ENCODE peak calls at places on chromosomes 6 and 20, in eight cellular contexts. One of them, this sample, is unnamed. For H3K4me1, the result is how much of the 10 kb centered on the place peaks cover.

GRCh38 chr6:54308677-54309315 is 555 bp downstream of the TINAG start:
- DNase-seq in lung: no peak
- DNase-seq in prostate gland: no peak
- DNase-seq in A549: no peak
- DNase-seq in cardiac muscle cell: no peak
- DNase-seq in esophagus muscularis mucosa: no peak
- DNase-seq in left ventricle myocardium inferior: no peak
- DNase-seq in psoas muscle: no peak
- DNase-seq in this sample: no peak

GRCh38 chr6:1386310-1386709 is 3.1 kb upstream of the FOXF2 start:
- DNase-seq in lung: no peak
- DNase-seq in prostate gland: no peak
- DNase-seq in A549: no peak
- DNase-seq in cardiac muscle cell: no peak
- DNase-seq in esophagus muscularis mucosa: no peak
- DNase-seq in left ventricle myocardium inferior: no peak
- DNase-seq in psoas muscle: no peak
- DNase-seq in this sample: no peak

GRCh38 chr6:107340881-107341280 is 118.5 kb downstream of the PDSS2 start:
- DNase-seq in lung: no peak
- DNase-seq in prostate gland: no peak
- DNase-seq in A549: no peak
- DNase-seq in cardiac muscle cell: no peak
- DNase-seq in esophagus muscularis mucosa: no peak
- DNase-seq in left ventricle myocardium inferior: no peak
- DNase-seq in psoas muscle: no peak
- DNase-seq in this sample: no peak

GRCh38 chr6:25089442-25089841 is 153.7 kb upstream of the RIPOR2 start:
- DNase-seq in lung: no peak
- DNase-seq in prostate gland: no peak
- DNase-seq in A549: no peak
- DNase-seq in cardiac muscle cell: peak
- DNase-seq in esophagus muscularis mucosa: peak
- DNase-seq in left ventricle myocardium inferior: no peak
- DNase-seq in psoas muscle: no peak
- DNase-seq in this sample: peak

GRCh38 chr20:41177636-41178035 is 40.3 kb downstream of the PLCG1 start:
- DNase-seq in lung: peak
- DNase-seq in prostate gland: no peak
- DNase-seq in A549: peak
- DNase-seq in cardiac muscle cell: peak
- DNase-seq in esophagus muscularis mucosa: peak
- DNase-seq in left ventricle myocardium inferior: no peak
- DNase-seq in psoas muscle: peak
- DNase-seq in this sample: peak

GRCh38 chr6:37491830-37492208 is 7.9 kb downstream of the CCDC167 start:
- DNase-seq in lung: no peak
- DNase-seq in prostate gland: no peak
- DNase-seq in A549: no peak
- DNase-seq in cardiac muscle cell: no peak
- DNase-seq in esophagus muscularis mucosa: no peak
- DNase-seq in left ventricle myocardium inferior: no peak
- DNase-seq in psoas muscle: no peak
- DNase-seq in this sample: no peak

GRCh38 chr6:168699631-168700315 is 258.8 kb downstream of the SMOC2 start:
- DNase-seq in lung: no peak
- DNase-seq in prostate gland: peak
- DNase-seq in A549: no peak
- DNase-seq in cardiac muscle cell: no peak
- DNase-seq in esophagus muscularis mucosa: no peak
- DNase-seq in left ventricle myocardium inferior: peak
- DNase-seq in psoas muscle: peak
- DNase-seq in this sample: no peak

GRCh38 chr6:55040102-55040848 is 134.0 kb upstream of the HCRTR2 start:
- DNase-seq in lung: no peak
- DNase-seq in prostate gland: no peak
- DNase-seq in A549: no peak
- DNase-seq in cardiac muscle cell: peak
- DNase-seq in esophagus muscularis mucosa: no peak
- DNase-seq in left ventricle myocardium inferior: no peak
- DNase-seq in psoas muscle: no peak
- DNase-seq in this sample: peak

GRCh38 chr6:2739335-2739734 is 11.4 kb downstream of the MYLK4 start:
- DNase-seq in lung: no peak
- DNase-seq in prostate gland: no peak
- DNase-seq in A549: no peak
- DNase-seq in cardiac muscle cell: no peak
- DNase-seq in esophagus muscularis mucosa: no peak
- DNase-seq in left ventricle myocardium inferior: no peak
- DNase-seq in psoas muscle: no peak
- DNase-seq in this sample: peak

GRCh38 chr6:145247677-145248419 is 487.5 kb downstream of the EPM2A start:
- DNase-seq in lung: no peak
- DNase-seq in prostate gland: no peak
- DNase-seq in A549: peak
- DNase-seq in cardiac muscle cell: peak
- DNase-seq in esophagus muscularis mucosa: no peak
- DNase-seq in left ventricle myocardium inferior: no peak
- DNase-seq in psoas muscle: no peak
- DNase-seq in this sample: peak

GRCh38 chr20:6426287-6426891 is 303.6 kb upstream of the FERMT1 start:
- DNase-seq in lung: no peak
- DNase-seq in prostate gland: no peak
- DNase-seq in A549: no peak
- DNase-seq in cardiac muscle cell: no peak
- DNase-seq in esophagus muscularis mucosa: no peak
- DNase-seq in left ventricle myocardium inferior: no peak
- DNase-seq in psoas muscle: no peak
- DNase-seq in this sample: no peak

GRCh38 chr6:138227316-138227781 is 9.1 kb upstream of the PBOV1 start:
- DNase-seq in lung: peak
- DNase-seq in prostate gland: peak
- DNase-seq in A549: no peak
- DNase-seq in cardiac muscle cell: no peak
- DNase-seq in esophagus muscularis mucosa: no peak
- DNase-seq in left ventricle myocardium inferior: no peak
- DNase-seq in psoas muscle: no peak
- DNase-seq in this sample: no peak

GRCh38 chr6:33761922-33762629 is 15.4 kb upstream of the IP6K3 start:
- DNase-seq in lung: peak
- DNase-seq in prostate gland: peak
- DNase-seq in A549: peak
- DNase-seq in cardiac muscle cell: peak
- DNase-seq in esophagus muscularis mucosa: no peak
- DNase-seq in left ventricle myocardium inferior: peak
- DNase-seq in psoas muscle: peak
- DNase-seq in this sample: no peak

DNA sequence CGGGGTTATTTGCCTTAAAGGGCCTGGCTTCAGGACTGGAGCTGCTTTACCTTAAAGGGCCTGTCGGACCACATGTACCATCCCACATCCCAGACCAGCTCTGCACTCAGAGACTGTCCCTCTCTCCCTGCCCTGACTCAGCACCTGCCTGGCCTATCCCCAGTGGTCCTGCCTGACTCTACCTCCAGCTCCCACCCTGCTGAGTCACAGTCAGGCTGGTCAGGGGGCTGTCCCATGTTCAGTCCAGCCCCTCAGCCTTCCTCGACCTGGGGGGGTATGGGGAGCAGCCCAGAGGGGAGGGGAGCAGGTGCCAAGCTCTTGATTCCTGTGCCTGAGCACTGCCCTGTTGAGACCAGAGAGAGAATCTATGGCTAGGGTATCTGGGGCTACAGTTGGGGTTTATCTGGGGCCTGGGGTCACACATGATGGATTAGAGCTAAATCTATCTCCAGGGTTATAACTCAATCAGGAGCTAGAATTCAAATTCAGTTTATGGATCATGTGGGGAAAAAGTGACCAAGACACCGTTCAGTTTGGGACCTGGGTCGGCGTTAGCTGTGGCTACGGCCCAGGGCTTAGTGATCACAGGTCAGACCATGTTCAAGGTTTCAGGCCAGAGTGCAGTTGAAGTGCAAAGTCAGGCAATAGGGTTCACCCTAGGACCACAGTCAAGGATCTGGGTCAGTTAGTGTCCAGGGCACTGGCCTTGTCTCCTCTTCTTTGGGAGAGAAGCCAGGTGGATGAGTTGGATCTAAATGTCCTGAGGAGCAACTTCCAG is 9.4 kb upstream of the TRIB3 start:
- DNase-seq in lung: no peak
- DNase-seq in prostate gland: no peak
- DNase-seq in A549: no peak
- DNase-seq in cardiac muscle cell: no peak
- DNase-seq in esophagus muscularis mucosa: no peak
- DNase-seq in left ventricle myocardium inferior: no peak
- DNase-seq in psoas muscle: no peak
- DNase-seq in this sample: no peak
- H3K27ac ChIP-seq in lung: peak
- H3K27ac ChIP-seq in prostate gland: peak
- H3K27ac ChIP-seq in A549: peak
- H3K27ac ChIP-seq in cardiac muscle cell: no peak
- H3K27ac ChIP-seq in esophagus muscularis mucosa: no peak
- H3K27ac ChIP-seq in left ventricle myocardium inferior: peak
- H3K27ac ChIP-seq in psoas muscle: peak
- H3K27ac ChIP-seq in this sample: peak

DNA sequence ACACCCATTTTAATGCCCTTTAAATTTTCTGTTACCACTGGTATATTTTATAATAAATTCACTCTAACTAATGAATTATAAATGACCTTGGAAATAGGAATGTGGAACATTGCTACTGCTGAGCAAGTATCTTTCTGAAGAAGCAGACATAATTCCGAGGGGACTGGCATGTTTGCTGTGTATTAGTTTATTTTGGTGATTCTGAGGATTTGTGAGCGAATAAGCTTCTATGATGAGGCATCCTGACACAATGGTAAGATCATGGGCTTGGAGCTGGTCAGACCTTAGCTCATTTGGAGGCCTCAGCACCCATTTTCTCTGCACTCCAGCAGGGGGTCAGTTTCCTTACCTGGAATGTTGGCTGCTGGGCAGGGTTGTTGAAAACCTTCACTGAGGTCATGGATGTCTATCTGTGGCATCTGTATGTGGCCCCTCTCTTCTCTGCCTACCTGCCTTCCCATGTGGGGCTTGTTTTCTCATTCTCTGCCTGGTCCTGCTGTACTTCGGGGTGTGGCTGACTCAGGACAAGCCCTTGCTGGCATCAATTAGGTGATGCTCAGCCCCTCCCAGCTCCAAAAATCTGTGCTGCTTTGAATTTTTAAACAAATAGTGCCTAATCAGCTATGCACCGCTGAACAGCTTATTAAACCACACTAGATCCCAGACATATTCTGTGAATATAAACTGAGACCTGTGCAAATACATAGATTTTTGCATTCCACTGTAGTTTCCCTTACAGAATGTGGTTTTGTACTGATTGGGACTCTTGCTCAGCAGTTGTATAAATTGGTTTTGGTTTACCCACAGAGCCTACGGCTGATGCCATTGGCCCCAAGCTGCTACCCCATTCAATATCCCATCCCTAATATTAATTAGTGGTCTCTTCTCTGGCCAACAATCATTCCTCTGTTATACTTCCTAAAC is 10.7 kb downstream of the ARID1B start:
- DNase-seq in lung: no peak
- DNase-seq in prostate gland: no peak
- DNase-seq in A549: no peak
- DNase-seq in cardiac muscle cell: no peak
- DNase-seq in esophagus muscularis mucosa: no peak
- DNase-seq in left ventricle myocardium inferior: no peak
- DNase-seq in psoas muscle: no peak
- DNase-seq in this sample: no peak
- H3K4me1 ChIP-seq in lung: under half
- H3K4me1 ChIP-seq in prostate gland: under half
- H3K4me1 ChIP-seq in A549: under half
- H3K4me1 ChIP-seq in cardiac muscle cell: half or more
- H3K4me1 ChIP-seq in esophagus muscularis mucosa: half or more
- H3K4me1 ChIP-seq in left ventricle myocardium inferior: half or more
- H3K4me1 ChIP-seq in psoas muscle: half or more
- H3K4me1 ChIP-seq in this sample: under half

DNA sequence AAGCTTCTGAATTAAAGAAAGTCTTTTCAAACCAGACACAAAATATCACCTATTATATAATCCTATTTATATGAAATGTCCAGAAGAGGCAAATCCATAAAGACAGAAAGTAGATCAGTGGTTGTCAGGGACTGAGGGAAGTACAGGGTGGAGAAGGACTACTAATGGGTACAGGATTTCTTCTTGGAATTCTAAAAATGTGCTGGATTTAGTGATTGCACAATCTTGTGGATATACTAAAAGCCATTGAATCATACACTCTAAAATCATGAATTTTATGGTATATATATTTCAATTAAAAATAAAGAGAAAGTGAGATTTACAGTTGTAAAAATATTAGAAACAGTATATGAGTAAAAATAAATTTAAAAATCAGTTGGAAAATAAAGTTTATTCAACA is 18.7 kb upstream of the MC3R start:
- DNase-seq in lung: no peak
- DNase-seq in prostate gland: no peak
- DNase-seq in A549: no peak
- DNase-seq in cardiac muscle cell: no peak
- DNase-seq in esophagus muscularis mucosa: no peak
- DNase-seq in left ventricle myocardium inferior: no peak
- DNase-seq in psoas muscle: no peak
- DNase-seq in this sample: no peak
- H3K27ac ChIP-seq in lung: no peak
- H3K27ac ChIP-seq in prostate gland: no peak
- H3K27ac ChIP-seq in A549: no peak
- H3K27ac ChIP-seq in cardiac muscle cell: no peak
- H3K27ac ChIP-seq in esophagus muscularis mucosa: no peak
- H3K27ac ChIP-seq in left ventricle myocardium inferior: no peak
- H3K27ac ChIP-seq in psoas muscle: no peak
- H3K27ac ChIP-seq in this sample: no peak

GRCh38 chr6:73233048-73233447 is 7.8 kb upstream of the KHDC1L start:
- DNase-seq in lung: no peak
- DNase-seq in prostate gland: no peak
- DNase-seq in A549: no peak
- DNase-seq in cardiac muscle cell: no peak
- DNase-seq in esophagus muscularis mucosa: no peak
- DNase-seq in left ventricle myocardium inferior: no peak
- DNase-seq in psoas muscle: no peak
- DNase-seq in this sample: no peak

GRCh38 chr6:73240730-73241129 is 15.4 kb upstream of the KHDC1L start:
- DNase-seq in lung: no peak
- DNase-seq in prostate gland: no peak
- DNase-seq in A549: no peak
- DNase-seq in cardiac muscle cell: no peak
- DNase-seq in esophagus muscularis mucosa: no peak
- DNase-seq in left ventricle myocardium inferior: no peak
- DNase-seq in psoas muscle: no peak
- DNase-seq in this sample: no peak

GRCh38 chr6:73231986-73232391 is 6.7 kb upstream of the KHDC1L start:
- DNase-seq in lung: no peak
- DNase-seq in prostate gland: no peak
- DNase-seq in A549: no peak
- DNase-seq in cardiac muscle cell: no peak
- DNase-seq in esophagus muscularis mucosa: no peak
- DNase-seq in left ventricle myocardium inferior: no peak
- DNase-seq in psoas muscle: no peak
- DNase-seq in this sample: peak

GRCh38 chr6:73236147-73236750 is 11.0 kb upstream of the KHDC1L start:
- DNase-seq in lung: no peak
- DNase-seq in prostate gland: no peak
- DNase-seq in A549: peak
- DNase-seq in cardiac muscle cell: peak
- DNase-seq in esophagus muscularis mucosa: no peak
- DNase-seq in left ventricle myocardium inferior: no peak
- DNase-seq in psoas muscle: no peak
- DNase-seq in this sample: peak

GRCh38 chr6:73234732-73235131 is 9.4 kb upstream of the KHDC1L start:
- DNase-seq in lung: no peak
- DNase-seq in prostate gland: no peak
- DNase-seq in A549: peak
- DNase-seq in cardiac muscle cell: peak
- DNase-seq in esophagus muscularis mucosa: no peak
- DNase-seq in left ventricle myocardium inferior: no peak
- DNase-seq in psoas muscle: no peak
- DNase-seq in this sample: peak
- H3K4me1 ChIP-seq in lung: under half
- H3K4me1 ChIP-seq in prostate gland: under half
- H3K4me1 ChIP-seq in A549: under half
- H3K4me1 ChIP-seq in cardiac muscle cell: under half
- H3K4me1 ChIP-seq in esophagus muscularis mucosa: under half
- H3K4me1 ChIP-seq in left ventricle myocardium inferior: under half
- H3K4me1 ChIP-seq in psoas muscle: under half
- H3K4me1 ChIP-seq in this sample: under half